ENCODE peak calls at places on chromosomes 1 and 21, in five cellular contexts. V is breast epithelium; T is stimulated activated CD4-positive, alpha-beta T cell treated with anti-CD3 and anti-CD28 coated beads, Interleukin-4, amount 100 ng/mL, for 48 hours; P is activated T-helper 1 cell treated with Interleukin-2 at 50 U/mL for 16 hours; W is Calu3. L is an unnamed sample.

GRCh38 chr1:41296476-41296875 is 54.4 kb upstream of the SCMH1 start:
- DNase-seq in V (no peak), T (no peak), P (no peak), W (no peak), L (no peak)

GRCh38 chr1:38178236-38178635 is 131.6 kb upstream of the POU3F1 start:
- DNase-seq in V (no peak), T (no peak), P (no peak), W (no peak), L (no peak)

GRCh38 chr1:157155658-157156057 is 17.5 kb upstream of the ETV3 start:
- DNase-seq in V (no peak), T (no peak), P (no peak), W (peak; percentile 19), L (peak; percentile 26)

GRCh38 chr1:111921948-111922347 is 67.5 kb downstream of the KCND3 start:
- DNase-seq in V (no peak), T (no peak), P (no peak), W (no peak), L (no peak)

GRCh38 chr1:31746687-31747086 is 17.5 kb downstream of the ADGRB2 start:
- DNase-seq in V (no peak), T (no peak), P (no peak), W (no peak), L (no peak)

GRCh38 chr21:35273331-35273730 is 224.2 kb upstream of the RUNX1 start:
- DNase-seq in V (no peak), T (no peak), P (no peak), W (peak; percentile 63), L (no peak)

GRCh38 chr1:210250998-210251679 is 18.5 kb downstream of the SERTAD4 start:
- DNase-seq in V (no peak), T (no peak), P (no peak), W (peak; percentile 59), L (peak; percentile 41)

GRCh38 chr1:230143534-230143933 is 76.5 kb downstream of the GALNT2 start:
- DNase-seq in V (no peak), T (no peak), P (no peak), W (no peak), L (no peak)

GRCh38 chr1:41404308-41404755 is 43.1 kb downstream of the FOXO6 start:
- DNase-seq in V (no peak), T (no peak), P (no peak), W (peak; percentile 19), L (no peak)

GRCh38 chr1:180935326-180936109 is 22.8 kb downstream of the KIAA1614 start:
- DNase-seq in V (no peak), T (no peak), P (no peak), W (no peak), L (no peak)

GRCh38 chr1:19209439-19209989 is 552 bp downstream of the UBR4 start:
- DNase-seq in V (peak; percentile 27), T (peak; percentile 52), P (no peak), W (no peak), L (peak; percentile 33)

GRCh38 chr1:223029985-223030769 is 112.9 kb downstream of the TLR5 start:
- DNase-seq in V (no peak), T (no peak), P (no peak), W (no peak), L (no peak)

GRCh38 chr1:208476825-208477170 is 232.6 kb upstream of the PLXNA2 start:
- DNase-seq in V (no peak), T (no peak), P (no peak), W (no peak), L (no peak)

GRCh38 chr1:155287987-155288543 is 10.8 kb downstream of the HCN3 start:
- DNase-seq in V (no peak), T (no peak), P (no peak), W (no peak), L (no peak)

GRCh38 chr21:44846485-44847260 is 26.8 kb downstream of the PTTG1IP start:
- DNase-seq in V (peak; percentile 53), T (peak; percentile 32), P (no peak), W (no peak), L (peak; percentile 33)

GRCh38 chr1:156804026-156804425 is 12.6 kb downstream of the SH2D2A start:
- DNase-seq in V (no peak), T (no peak), P (no peak), W (no peak), L (no peak)

GRCh38 chr1:216847385-216848036 is 124.3 kb upstream of the ESRRG start:
- DNase-seq in V (no peak), T (no peak), P (no peak), W (no peak), L (no peak)

GRCh38 chr1:30268923-30269666 is 454.3 kb downstream of the MATN1 start:
- DNase-seq in V (no peak), T (no peak), P (no peak), W (no peak), L (no peak)

GRCh38 chr21:33059319-33059894 is 10.5 kb upstream of the OLIG1 start:
- DNase-seq in V (no peak), T (no peak), P (no peak), W (no peak), L (no peak)

GRCh38 chr1:161165742-161166668 is at the start of gene PPOX:
- DNase-seq in V (peak; percentile 98), T (peak; percentile 74), P (peak; percentile 82), W (peak; percentile 96), L (peak; percentile 98)

GRCh38 chr21:45593162-45594022 is 50.1 kb upstream of the PCBP3 start:
- DNase-seq in V (no peak), T (no peak), P (no peak), W (no peak), L (no peak)

GRCh38 chr1:152112101-152112884 is 3.0 kb downstream of the TCHH start:
- DNase-seq in V (no peak), T (no peak), P (no peak), W (no peak), L (no peak)

GRCh38 chr1:229397762-229398161 is 36.1 kb downstream of the ACTA1 start:
- DNase-seq in V (no peak), T (no peak), P (no peak), W (no peak), L (no peak)

GRCh38 chr21:28899744-28900143 is 92.9 kb downstream of the LTN1 start:
- DNase-seq in V (no peak), T (no peak), P (no peak), W (no peak), L (no peak)

GRCh38 chr1:24910751-24911650 is 19.1 kb downstream of the RUNX3 start:
- DNase-seq in V (peak; percentile 49), T (no peak), P (peak; percentile 62), W (no peak), L (no peak)

L was measured in HT-29.